ENCODE peak calls at places on chromosomes 2 and 18, in seven cellular contexts. K is tibial nerve, P is neural progenitor cell, G is AG04450, A is esophagus squamous epithelium, U is GM23338, C is PC-3. N is an unnamed sample.

GRCh38 chr2:72834561-72834960 is 8.7 kb upstream of the EXOC6B start:
- DNase-seq in A (no peak), K (no peak), U (no peak), P (no peak), C (no peak), G (no peak), N (no peak)

GRCh38 chr18:9993846-9994660 is 80.2 kb downstream of the VAPA start:
- DNase-seq in K (no peak), U (no peak), P (no peak), C (no peak), A (no peak), G (no peak), N (no peak)

GRCh38 chr2:38323623-38324022 is 53.5 kb downstream of the ATL2 start:
- DNase-seq in K (no peak), C (no peak), P (no peak), G (no peak), U (no peak), A (no peak), N (no peak)

GRCh38 chr2:130183500-130184373 is 1.7 kb downstream of the MZT2B start:
- DNase-seq in A (no peak), C (no peak), K (no peak), P (peak; percentile 60), G (no peak), U (no peak), N (no peak)

GRCh38 chr2:164625378-164625971 is 4.2 kb upstream of the GRB14 start:
- DNase-seq in P (no peak), C (peak; percentile 9), K (no peak), G (no peak), U (no peak), A (no peak), N (peak; percentile 8)

GRCh38 chr2:128750328-128751165 is 431.9 kb upstream of the HS6ST1 start:
- DNase-seq in C (no peak), P (no peak), K (no peak), U (no peak), A (no peak), G (no peak), N (no peak)

GRCh38 chr2:157592983-157593382 is 35.7 kb downstream of the ACVR1C start:
- DNase-seq in K (no peak), C (peak; percentile 57), A (no peak), P (no peak), G (no peak), U (no peak), N (no peak)

GRCh38 chr2:46974174-46974573 is 58.6 kb upstream of the MCFD2 start:
- DNase-seq in P (no peak), K (no peak), G (no peak), A (no peak), C (no peak), U (no peak), N (no peak)

GRCh38 chr2:170305711-170306110 is 127.8 kb downstream of the MYO3B start:
- DNase-seq in U (no peak), K (no peak), P (no peak), C (peak; percentile 59), A (no peak), G (no peak), N (no peak)

GRCh38 chr2:131148426-131148825 is 43.3 kb downstream of the PLEKHB2 start:
- DNase-seq in P (no peak), K (no peak), U (no peak), G (no peak), A (no peak), C (no peak), N (no peak)

GRCh38 chr2:152200562-152201465 is 25.3 kb upstream of the STAM2 start:
- DNase-seq in U (peak; percentile 41), K (peak; percentile 69), C (peak; percentile 100), A (peak; percentile 15), P (peak; percentile 2), G (peak; percentile 86), N (peak; percentile 98)

GRCh38 chr2:27102329-27102728 is 15.8 kb downstream of the KHK start:
- DNase-seq in A (no peak), G (no peak), U (no peak), P (no peak), K (no peak), C (no peak), N (no peak)
- H3K27ac ChIP-seq in A (no peak overlapping the region), G (no peak overlapping the region), U (no peak overlapping the region), P (no peak overlapping the region), K (no peak overlapping the region), C (no peak overlapping the region), N (no peak overlapping the region)

DNA sequence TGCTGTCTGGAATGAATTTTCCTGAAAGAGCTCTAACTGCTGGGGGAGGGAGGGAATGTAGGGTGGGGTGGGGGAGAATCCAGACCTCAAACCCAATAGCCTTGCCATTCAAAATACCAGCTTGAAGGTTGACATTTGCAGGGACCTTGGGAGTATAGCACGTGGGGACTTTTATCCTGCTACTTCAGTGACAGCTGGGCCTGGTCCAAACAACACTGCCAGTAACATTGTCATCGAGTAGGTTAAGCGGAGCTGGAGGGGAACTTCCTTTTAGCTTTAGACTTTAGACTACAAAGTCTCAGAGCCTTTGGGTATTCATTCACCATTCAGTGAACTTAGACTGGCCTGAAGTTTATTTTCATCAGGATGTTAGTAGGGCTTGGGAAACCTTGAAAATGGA is 248.7 kb downstream of the MEIS1 start:
- DNase-seq in G (no peak), C (no peak), P (no peak), K (no peak), U (no peak), A (no peak), N (no peak)
- H3K27ac ChIP-seq in G (no peak overlapping the region), C (no peak overlapping the region), P (no peak overlapping the region), K (no peak overlapping the region), U (no peak overlapping the region), A (no peak overlapping the region), N (no peak overlapping the region)

DNA sequence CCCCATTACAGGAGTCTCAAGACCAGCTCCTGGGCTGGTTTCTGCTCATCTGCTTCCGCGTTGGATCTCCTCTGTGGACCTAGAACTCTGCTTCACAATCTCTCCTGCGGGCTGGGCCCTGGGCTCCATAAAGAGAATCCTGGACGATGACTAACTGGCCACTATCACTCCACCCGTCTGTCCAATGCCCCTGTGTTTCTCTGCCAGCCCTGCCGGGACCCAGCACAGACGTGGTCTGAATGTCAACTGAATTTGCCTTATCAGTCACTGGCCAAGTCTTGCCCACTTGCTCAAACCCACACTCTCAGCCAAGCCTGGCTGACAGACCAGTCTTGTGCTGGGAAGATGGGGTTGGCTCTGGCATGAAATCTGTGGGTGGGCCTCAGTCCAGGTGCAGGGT is 17.4 kb downstream of the KIF3C start:
- DNase-seq in C (no peak), K (no peak), U (no peak), G (no peak), A (no peak), P (no peak), N (no peak)
- H3K27ac ChIP-seq in C (no peak overlapping the region), K (peak overlapping the region; percentile 85), U (no peak overlapping the region), G (no peak overlapping the region), A (no peak overlapping the region), P (no peak overlapping the region), N (no peak overlapping the region)

GRCh38 chr2:64403426-64403825 is 50.5 kb upstream of the LGALSL start:
- DNase-seq in P (no peak), C (no peak), G (no peak), A (no peak), K (no peak), U (no peak), N (no peak)
- H3K27ac ChIP-seq in P (peak overlapping the region; percentile 88), C (peak overlapping the region; percentile 75), G (no peak overlapping the region), A (peak overlapping the region; percentile 68), K (peak overlapping the region; percentile 94), U (peak overlapping the region; percentile 90), N (no peak overlapping the region)

GRCh38 chr2:100767224-100767653 is 52.7 kb upstream of the NPAS2 start:
- DNase-seq in U (no peak), G (no peak), K (no peak), C (peak; percentile 97), P (no peak), A (no peak), N (peak; percentile 57)

GRCh38 chr2:100766806-100767205 is 53.1 kb upstream of the NPAS2 start:
- DNase-seq in K (no peak), P (no peak), G (no peak), C (no peak), A (no peak), U (no peak), N (no peak)

GRCh38 chr2:100765481-100765880 is 54.5 kb upstream of the NPAS2 start:
- DNase-seq in U (no peak), G (no peak), C (no peak), P (no peak), K (no peak), A (no peak), N (no peak)

GRCh38 chr2:100771125-100771524 is 48.8 kb upstream of the NPAS2 start:
- DNase-seq in G (no peak), P (no peak), C (no peak), K (no peak), U (no peak), A (no peak), N (no peak)

GRCh38 chr2:100767810-100768806 is 51.8 kb upstream of the NPAS2 start:
- DNase-seq in G (no peak), K (no peak), P (no peak), A (no peak), C (peak; percentile 82), U (no peak), N (no peak)
- H3K27ac ChIP-seq in G (no peak overlapping the region), K (no peak overlapping the region), P (no peak overlapping the region), A (no peak overlapping the region), C (peak overlapping the region; percentile 96), U (no peak overlapping the region), N (peak overlapping the region; percentile 93)

GRCh38 chr2:54528311-54528945 is 72.3 kb downstream of the SPTBN1 start:
- DNase-seq in P (no peak), G (no peak), C (no peak), U (no peak), K (no peak), A (no peak), N (no peak)
- H3K27ac ChIP-seq in P (no peak overlapping the region), G (no peak overlapping the region), C (no peak overlapping the region), U (no peak overlapping the region), K (peak overlapping the region; percentile 60), A (no peak overlapping the region), N (no peak overlapping the region)